ENCODE peak calls at places on chromosomes 3 and 15, in eight cellular contexts. Z, O, L, N, A, I, T and K are unnamed samples.
A peak's percentile ranks its signal among the peaks of the same experiment; 100 is the strongest.

GRCh38 chr3:117547956-117548550 is 838.5 kb downstream of the TUSC7 start:
- DNase-seq in Z (no peak), L (no peak), T (no peak), I (no peak), N (no peak), A (no peak), O (peak; percentile 67), K (no peak)

GRCh38 chr15:77810180-77810579 is 177.5 kb upstream of the LINGO1 start:
- DNase-seq in L (no peak), N (no peak), Z (no peak), T (no peak), A (peak; percentile 21), I (no peak), O (no peak), K (no peak)

GRCh38 chr3:10387881-10388621 is 67.1 kb upstream of the SEC13 start:
- DNase-seq in I (no peak), T (no peak), L (no peak), Z (no peak), N (no peak), A (peak; percentile 34), O (no peak), K (no peak)

GRCh38 chr15:99435138-99435695 is 130.6 kb upstream of the MEF2A start:
- DNase-seq in N (peak; percentile 30), T (peak; percentile 11), Z (no peak), I (peak; percentile 16), O (peak; percentile 49), A (no peak), L (no peak), K (no peak)

GRCh38 chr15:26260517-26261133 is 397.5 kb upstream of the ATP10A start:
- DNase-seq in L (peak; percentile 17), I (no peak), A (peak; percentile 55), T (peak; percentile 51), Z (peak; percentile 59), O (no peak), N (no peak), K (peak; percentile 22)

GRCh38 chr3:194080913-194081800 is 54.8 kb upstream of the HES1 start:
- DNase-seq in T (no peak), A (no peak), I (no peak), L (no peak), N (no peak), O (no peak), Z (no peak), K (no peak)

GRCh38 chr3:8436667-8437287 is 64.8 kb upstream of the LMCD1 start:
- DNase-seq in A (no peak), L (no peak), Z (no peak), T (no peak), I (no peak), O (no peak), N (no peak), K (no peak)

GRCh38 chr15:89115547-89115946 is 27.3 kb downstream of the ABHD2 start:
- DNase-seq in T (peak; percentile 32), Z (no peak), N (no peak), I (no peak), A (no peak), O (no peak), L (no peak), K (no peak)

GRCh38 chr15:60661075-60661645 is 182.2 kb upstream of the ICE2 start:
- DNase-seq in L (no peak), T (no peak), Z (peak; percentile 14), O (no peak), A (no peak), I (no peak), N (no peak), K (no peak)

GRCh38 chr3:160183375-160184076 is 41.7 kb upstream of the C3orf80 start:
- DNase-seq in Z (peak; percentile 10), L (no peak), A (no peak), I (no peak), N (no peak), T (no peak), O (no peak), K (no peak)

GRCh38 chr3:116614795-116615362 is 94.7 kb upstream of the TUSC7 start:
- DNase-seq in A (peak; percentile 35), Z (peak; percentile 13), I (no peak), O (peak; percentile 9), L (no peak), N (no peak), T (peak; percentile 2), K (peak; percentile 6)

GRCh38 chr3:176767385-176767784 is 429.9 kb downstream of the TBL1XR1 start:
- DNase-seq in Z (no peak), T (no peak), L (no peak), O (peak; percentile 40), I (no peak), A (no peak), N (no peak), K (no peak)

DNA sequence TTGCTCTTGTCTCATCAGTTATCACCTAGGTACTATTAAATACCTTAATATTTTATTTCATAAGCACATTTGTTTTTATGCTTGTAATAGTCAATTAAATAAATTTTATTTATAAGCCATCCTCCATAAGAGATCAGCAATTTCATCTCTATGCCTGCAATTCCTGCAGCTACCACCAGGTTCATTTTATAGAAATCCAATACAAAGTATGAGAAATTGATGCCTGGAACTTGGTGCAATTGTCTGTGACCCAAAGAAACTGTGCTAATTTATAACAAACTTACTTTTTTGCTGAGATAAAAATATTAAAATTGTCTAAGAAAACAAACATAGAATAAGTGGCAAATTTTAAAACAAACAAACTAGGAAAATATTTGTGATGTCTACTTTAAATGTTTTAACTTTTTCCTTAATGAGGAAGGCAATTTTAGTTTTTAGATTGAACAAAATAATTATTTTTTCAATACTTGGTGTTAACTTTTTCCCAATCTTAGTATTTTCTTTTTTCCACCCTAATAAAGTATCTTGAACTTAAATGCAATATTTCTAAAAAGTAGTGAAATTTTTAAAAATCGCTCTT is 1026.6 kb downstream of the ROBO1 start:
- DNase-seq in O (no peak), N (no peak), T (peak; percentile 8), A (no peak), Z (no peak), L (no peak), I (no peak), K (no peak)
- TF ChIP-seq CTCF in O (no peak), N (no peak), T (peak; percentile 76), A (peak; percentile 51), Z (peak; percentile 64), L (no peak), I (no peak), K (no peak)

DNA sequence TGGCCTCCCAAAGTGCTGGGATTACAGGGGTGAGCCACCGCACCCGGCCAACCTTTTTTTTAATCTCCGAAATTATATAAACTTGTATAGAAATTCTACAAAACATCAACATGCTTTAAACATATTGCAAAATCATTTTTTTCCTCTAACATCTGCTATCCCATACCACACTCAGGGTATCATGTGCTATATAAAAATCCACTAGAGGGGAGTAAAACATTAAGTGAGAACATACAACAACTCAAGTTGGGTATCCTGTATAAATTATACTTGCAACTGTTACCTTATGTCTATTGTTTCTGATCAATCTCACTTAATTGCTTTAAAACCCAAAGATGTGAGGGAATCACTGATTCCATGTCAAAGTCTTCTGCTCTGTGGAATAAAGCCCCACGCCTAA is 71.9 kb upstream of the FBN1 start:
- DNase-seq in N (no peak), T (no peak), L (no peak), I (no peak), Z (no peak), A (no peak), O (no peak), K (no peak)
- TF ChIP-seq CTCF in N (no peak), T (peak; percentile 13), L (no peak), I (no peak), Z (peak; percentile 43), A (peak; percentile 24), O (no peak), K (no peak)

GRCh38 chr15:80068578-80068977 is 9.1 kb downstream of the ZFAND6 start:
- DNase-seq in L (no peak), O (no peak), T (no peak), Z (no peak), A (no peak), I (no peak), N (no peak), K (no peak)
- TF ChIP-seq CTCF in L (no peak), O (no peak), T (no peak), Z (no peak), A (no peak), I (no peak), N (no peak), K (no peak)

GRCh38 chr15:30794388-30794787 is 109.3 kb upstream of the FAN1 start:
- DNase-seq in N (no peak), A (no peak), I (no peak), L (no peak), Z (no peak), T (no peak), O (no peak), K (no peak)
- TF ChIP-seq CTCF in N (no peak), A (no peak), I (no peak), L (no peak), Z (no peak), T (no peak), O (no peak), K (no peak)

GRCh38 chr3:77159182-77159581 is 119.3 kb downstream of the ROBO2 start:
- DNase-seq in L (no peak), N (no peak), I (no peak), A (no peak), Z (peak; percentile 22), O (no peak), T (no peak), K (no peak)
- TF ChIP-seq CTCF in L (no peak), N (no peak), I (no peak), A (no peak), Z (no peak), O (no peak), T (no peak), K (no peak)

DNA sequence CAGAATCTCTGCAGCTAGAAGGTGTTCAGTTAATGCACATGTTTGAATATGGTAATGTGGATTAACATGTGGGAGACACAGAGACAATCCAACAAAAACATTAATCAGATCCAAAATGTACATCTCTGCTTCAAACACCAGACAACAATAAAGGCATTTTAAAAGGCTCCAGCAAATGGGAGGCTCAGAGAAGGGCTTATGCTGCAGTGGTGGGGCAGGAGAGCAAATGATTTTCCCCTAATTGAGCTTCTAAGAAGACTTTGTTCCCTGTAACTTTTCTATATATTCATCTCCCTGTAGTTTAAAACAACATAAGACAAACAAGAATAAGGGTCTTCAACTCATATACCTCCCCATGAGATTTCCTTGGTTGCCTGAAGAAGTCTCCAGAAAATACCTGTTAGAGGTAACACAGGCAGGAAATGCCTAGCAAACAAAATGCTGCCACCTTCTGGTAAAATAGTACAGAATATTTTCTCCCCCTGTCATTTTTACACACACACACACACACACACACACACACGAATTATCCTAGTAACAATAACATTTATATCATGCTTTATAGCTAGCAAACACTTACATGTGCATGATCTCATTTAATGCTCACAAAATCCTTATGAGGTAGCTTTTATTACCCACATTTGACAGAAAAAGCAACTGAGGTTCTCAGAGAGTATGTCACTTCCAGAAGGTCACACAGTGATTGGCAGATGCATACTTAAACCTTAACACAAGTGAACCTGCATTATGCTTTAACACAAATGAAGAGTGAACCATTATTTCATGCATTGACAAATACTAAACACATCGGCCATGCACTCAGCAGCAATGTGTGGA is 123.4 kb upstream of the MB21D2 start:
- DNase-seq in T (peak; percentile 56), O (peak; percentile 50), A (peak; percentile 55), I (no peak), Z (peak; percentile 48), L (no peak), N (no peak), K (peak; percentile 53)
- TF ChIP-seq CTCF in T (peak; percentile 78), O (peak; percentile 68), A (peak; percentile 53), I (peak; percentile 50), Z (peak; percentile 73), L (peak; percentile 44), N (no peak), K (peak; percentile 23)

GRCh38 chr15:81163961-81164800 is 30.1 kb downstream of the CFAP161 start:
- DNase-seq in I (no peak), A (no peak), O (no peak), T (no peak), Z (no peak), N (no peak), L (no peak), K (peak; percentile 36)
- TF ChIP-seq CTCF in I (no peak), A (no peak), O (no peak), T (no peak), Z (peak; percentile 8), N (no peak), L (no peak), K (no peak)